ENCODE peak calls at places on chromosomes 7 and 10, in four cellular contexts. X is dorsolateral prefrontal cortex, U is colonic mucosa, N is heart left ventricle. J is an unnamed sample.

GRCh38 chr10:22652988-22653431 is 61.4 kb downstream of the PIP4K2A start:
- DNase-seq in X (no peak), U (no peak), N (no peak), J (no peak)

GRCh38 chr10:107740962-107741690 is 576.6 kb upstream of the SORCS1 start:
- DNase-seq in X (no peak), U (no peak), N (no peak), J (no peak)

GRCh38 chr10:4243651-4244050 is 458.6 kb upstream of the KLF6 start:
- DNase-seq in X (no peak), U (no peak), N (peak), J (peak)

GRCh38 chr10:13990918-13991317 is 339.8 kb downstream of the FRMD4A start:
- DNase-seq in X (no peak), U (no peak), N (peak), J (peak)

GRCh38 chr10:97937928-97938327 is 88.3 kb downstream of the GOLGA7B start:
- DNase-seq in X (no peak), U (no peak), N (no peak), J (no peak)

GRCh38 chr7:132560825-132561529 is 15.3 kb downstream of the PLXNA4 start:
- DNase-seq in X (no peak), U (no peak), N (no peak), J (no peak)

GRCh38 chr10:100999742-101000601 is at the start of gene LZTS2:
- DNase-seq in X (no peak), U (no peak), N (no peak), J (peak)

GRCh38 chr10:113753020-113753692 is 1.7 kb downstream of the PLEKHS1 start:
- DNase-seq in X (no peak), U (peak), N (no peak), J (no peak)

GRCh38 chr7:76283254-76284159 is 19.0 kb upstream of the HSPB1 start:
- DNase-seq in X (no peak), U (no peak), N (no peak), J (no peak)

GRCh38 chr7:157825325-157825724 is 488.5 kb downstream of the DNAJB6 start:
- DNase-seq in X (no peak), U (no peak), N (no peak), J (no peak)

GRCh38 chr10:30499816-30500215 is 65.8 kb downstream of the MAP3K8 start:
- DNase-seq in X (no peak), U (no peak), N (no peak), J (no peak)

GRCh38 chr10:113454341-113455061 is 98.4 kb upstream of the HABP2 start:
- DNase-seq in X (peak), U (peak), N (peak), J (peak)

GRCh38 chr7:12490105-12490688 is 80.3 kb upstream of the SCIN start:
- DNase-seq in X (no peak), U (no peak), N (no peak), J (no peak)

GRCh38 chr7:92158660-92159575 is 20.0 kb downstream of the LRRD1 start:
- DNase-seq in X (no peak), U (no peak), N (no peak), J (no peak)

GRCh38 chr10:31761156-31761555 is 167.5 kb downstream of the ARHGAP12 start:
- DNase-seq in X (no peak), U (no peak), N (no peak), J (no peak)

GRCh38 chr10:110679633-110680472 is 35.7 kb downstream of the RBM20 start:
- DNase-seq in X (no peak), U (no peak), N (peak), J (peak)

GRCh38 chr7:33459340-33459751 is 330.0 kb downstream of the BBS9 start:
- DNase-seq in X (no peak), U (no peak), N (no peak), J (no peak)

GRCh38 chr7:33463131-33463530 is 333.8 kb downstream of the BBS9 start:
- DNase-seq in X (no peak), U (no peak), N (no peak), J (no peak)
- H3K4me3 ChIP-seq in X (no peak), U (no peak), N (no peak), J (no peak)

DNA sequence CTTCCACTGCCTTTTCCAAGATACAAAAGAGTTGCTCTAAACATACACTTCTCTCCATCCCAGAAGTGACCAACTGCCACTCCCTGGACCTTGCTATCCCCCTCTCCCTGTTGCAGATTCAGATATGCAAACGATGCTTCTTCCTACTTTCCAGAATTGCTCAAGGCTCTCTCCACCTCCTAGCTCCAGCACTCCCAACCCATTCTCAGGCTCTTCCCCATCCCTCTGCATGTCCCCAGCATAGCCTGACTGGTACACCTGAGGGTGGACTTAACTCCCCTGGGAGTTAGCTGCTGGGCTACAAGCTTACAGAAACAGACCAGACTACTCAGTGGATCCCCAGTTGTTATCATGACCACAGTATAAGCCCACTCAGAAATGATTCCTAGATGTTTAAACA is 27.6 kb downstream of the MKRN1 start:
- DNase-seq in X (no peak), U (no peak), N (no peak), J (no peak)
- H3K27ac ChIP-seq in X (no peak), U (peak), N (no peak), J (no peak)

GRCh38 chr7:135858379-135858778 is 109.8 kb upstream of the FAM180A start:
- DNase-seq in X (no peak), U (no peak), N (no peak), J (no peak)
- H3K4me3 ChIP-seq in X (no peak), U (no peak), N (no peak), J (no peak)

GRCh38 chr10:77417359-77417758 is 220.2 kb downstream of the KCNMA1 start:
- DNase-seq in X (no peak), U (no peak), N (no peak), J (no peak)

GRCh38 chr10:77419056-77419455 is 218.6 kb downstream of the KCNMA1 start:
- DNase-seq in X (no peak), U (no peak), N (no peak), J (no peak)

GRCh38 chr10:77418211-77418640 is 219.4 kb downstream of the KCNMA1 start:
- DNase-seq in X (no peak), U (no peak), N (no peak), J (no peak)

GRCh38 chr10:77416327-77417135 is 221.1 kb downstream of the KCNMA1 start:
- DNase-seq in X (no peak), U (no peak), N (no peak), J (no peak)

DNA sequence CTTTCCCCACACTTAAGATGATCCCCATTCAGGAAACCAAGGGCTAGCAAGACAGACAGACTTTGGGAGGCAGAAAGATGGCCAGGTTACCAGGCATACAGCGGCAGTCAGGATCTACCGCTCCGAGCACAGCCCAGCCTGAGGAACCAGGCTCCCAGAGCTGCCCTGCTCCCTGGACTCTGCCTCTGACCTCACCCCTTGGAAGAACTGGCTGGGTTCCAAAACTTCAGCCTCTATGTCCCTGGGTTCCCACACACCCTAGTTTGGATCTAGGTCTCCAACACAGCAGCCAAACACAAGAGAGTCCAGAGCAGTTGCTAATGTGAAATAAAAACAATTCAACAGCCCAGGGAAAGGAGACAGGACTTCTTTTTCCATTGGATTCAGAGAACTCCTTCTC is 219.8 kb downstream of the KCNMA1 start:
- DNase-seq in X (no peak), U (no peak), N (no peak), J (no peak)
- H3K27ac ChIP-seq in X (no peak), U (no peak), N (peak), J (peak)

J was measured in heart right ventricle.